ENCODE peak calls at places on chromosomes 2 and 18, in four cellular contexts. O, V, Q and E are unnamed samples.
A peak's percentile ranks its signal among the peaks of the same experiment; 100 is the strongest.

GRCh38 chr2:158539176-158539895 is 82.6 kb downstream of the PKP4 start:
- DNase-seq in O (peak; percentile 34), V (no peak), Q (peak; percentile 57), E (no peak)

GRCh38 chr2:73984203-73984921 is at the start of gene TET3:
- DNase-seq in O (no peak), V (peak; percentile 45), Q (no peak), E (no peak)

GRCh38 chr2:136932700-136933099 is 167.4 kb downstream of the THSD7B start:
- DNase-seq in O (no peak), V (no peak), Q (peak; percentile 45), E (no peak)

GRCh38 chr2:181991171-181991885 is 5.7 kb downstream of the PPP1R1C start:
- DNase-seq in O (no peak), V (no peak), Q (no peak), E (no peak)

GRCh38 chr2:27885246-27885645 is 4.9 kb downstream of the RBKS start:
- DNase-seq in O (no peak), V (no peak), Q (no peak), E (no peak)

GRCh38 chr2:85806358-85807118 is 52.7 kb downstream of the ATOH8 start:
- DNase-seq in O (no peak), V (no peak), Q (no peak), E (no peak)

GRCh38 chr2:225472161-225472560 is 72.7 kb downstream of the NYAP2 start:
- DNase-seq in O (no peak), V (no peak), Q (no peak), E (no peak)

GRCh38 chr2:227890495-227891079 is 19.2 kb downstream of the DAW1 start:
- DNase-seq in O (peak; percentile 40), V (no peak), Q (no peak), E (no peak)

GRCh38 chr2:157053876-157054275 is 203.6 kb upstream of the GALNT5 start:
- DNase-seq in O (no peak), V (no peak), Q (no peak), E (no peak)

GRCh38 chr2:33268246-33268831 is 208.1 kb upstream of the RASGRP3 start:
- DNase-seq in O (no peak), V (no peak), Q (no peak), E (no peak)

GRCh38 chr2:66494708-66495107 is 59.8 kb downstream of the MEIS1 start:
- DNase-seq in O (no peak), V (no peak), Q (no peak), E (no peak)

GRCh38 chr2:20093263-20094141 is 42.1 kb upstream of the LAPTM4A start:
- DNase-seq in O (peak; percentile 48), V (no peak), Q (peak; percentile 62), E (no peak)

GRCh38 chr2:57490746-57491145 is 555.9 kb upstream of the VRK2 start:
- DNase-seq in O (no peak), V (no peak), Q (no peak), E (no peak)

GRCh38 chr2:4269885-4270284 is 566.5 kb downstream of the DCDC2C start:
- DNase-seq in O (no peak), V (no peak), Q (no peak), E (no peak)

GRCh38 chr2:241887806-241888522 is 18.4 kb downstream of the RTP5 start:
- DNase-seq in O (no peak), V (no peak), Q (no peak), E (no peak)

GRCh38 chr2:102749938-102750337 is 11.9 kb upstream of the TMEM182 start:
- DNase-seq in O (no peak), V (no peak), Q (no peak), E (no peak)

GRCh38 chr2:177171418-177171865 is 41.2 kb upstream of the HNRNPA3 start:
- DNase-seq in O (no peak), V (no peak), Q (peak; percentile 22), E (no peak)

GRCh38 chr2:144230452-144231085 is 289.4 kb downstream of the ZEB2 start:
- DNase-seq in O (peak; percentile 8), V (no peak), Q (peak; percentile 10), E (no peak)

GRCh38 chr2:201900362-201900761 is 94.0 kb downstream of the CDK15 start:
- DNase-seq in O (no peak), V (no peak), Q (no peak), E (no peak)

GRCh38 chr2:33214436-33214835 is 262.0 kb upstream of the RASGRP3 start:
- DNase-seq in O (no peak), V (no peak), Q (peak; percentile 97), E (no peak)

GRCh38 chr2:25341753-25342371 is at the start of gene DNMT3A:
- DNase-seq in O (no peak), V (no peak), Q (peak; percentile 40), E (no peak)

GRCh38 chr2:216956820-216957493 is 97.1 kb upstream of the TNP1 start:
- DNase-seq in O (no peak), V (no peak), Q (peak; percentile 2), E (no peak)

GRCh38 chr2:100584811-100585210 is 22.0 kb downstream of the PDCL3 start:
- DNase-seq in O (no peak), V (no peak), Q (no peak), E (no peak)

GRCh38 chr2:231174211-231174651 is 24.2 kb upstream of the ARMC9 start:
- DNase-seq in O (no peak), V (no peak), Q (no peak), E (no peak)

GRCh38 chr2:226728996-226729395 is 70.6 kb downstream of the IRS1 start:
- DNase-seq in O (no peak), V (no peak), Q (no peak), E (no peak)

GRCh38 chr18:49690307-49690706 is 123.0 kb downstream of the ACAA2 start:
- DNase-seq in O (peak; percentile 10), V (no peak), Q (peak; percentile 97), E (no peak)

GRCh38 chr2:151302879-151303278 is 13.4 kb upstream of the NMI start:
- DNase-seq in O (no peak), V (no peak), Q (peak; percentile 79), E (no peak)

GRCh38 chr2:74952575-74952974 is 5.9 kb upstream of the POLE4 start:
- DNase-seq in O (no peak), V (no peak), Q (no peak), E (no peak)

GRCh38 chr2:181628590-181629585 is 28.0 kb downstream of the CERKL start:
- DNase-seq in O (no peak), V (no peak), Q (no peak), E (no peak)

GRCh38 chr2:54638103-54638502 is 85.4 kb upstream of the EML6 start:
- DNase-seq in O (no peak), V (no peak), Q (no peak), E (no peak)

GRCh38 chr2:196652869-196653268 is 13.4 kb downstream of the CCDC150 start:
- DNase-seq in O (no peak), V (no peak), Q (no peak), E (no peak)

GRCh38 chr2:143730950-143731254 is 601.7 kb downstream of the ARHGAP15 start:
- DNase-seq in O (no peak), V (no peak), Q (no peak), E (no peak)

GRCh38 chr2:180048256-180048655 is 41.2 kb upstream of the CWC22 start:
- DNase-seq in O (no peak), V (no peak), Q (peak; percentile 24), E (no peak)

GRCh38 chr18:12057419-12058039 is 36.1 kb upstream of the ANKRD62 start:
- DNase-seq in O (no peak), V (no peak), Q (no peak), E (no peak)

GRCh38 chr2:232117413-232117812 is 155.9 kb downstream of the DIS3L2 start:
- DNase-seq in O (no peak), V (no peak), Q (no peak), E (no peak)

GRCh38 chr2:2244508-2244907 is 86.6 kb downstream of the MYT1L start:
- DNase-seq in O (no peak), V (no peak), Q (no peak), E (no peak)

GRCh38 chr18:41311571-41312240 is 643.3 kb upstream of the PIK3C3 start:
- DNase-seq in O (no peak), V (no peak), Q (no peak), E (no peak)

GRCh38 chr2:120620025-120620793 is 115.5 kb upstream of the GLI2 start:
- DNase-seq in O (peak; percentile 15), V (no peak), Q (no peak), E (no peak)